ENCODE peak calls at places on chromosomes 7 and 10, in seven cellular contexts. K is omental fat pad, P is NCI-H1417 treated with DMSO at 0.1 percent for 48 hours, H is RWPE1, U is left cardiac atrium, F is AG09319, A is RPMI8226. J is an unnamed sample.

GRCh38 chr7:2477447-2478386 is 1.5 kb upstream of the GRIFIN start:
- DNase-seq in U (peak), K (no peak), H (no peak), P (no peak), A (peak), F (no peak), J (peak)

GRCh38 chr10:129774736-129775401 is 189.2 kb downstream of the EBF3 start:
- DNase-seq in P (no peak), U (no peak), F (no peak), H (no peak), K (no peak), A (no peak), J (no peak)

GRCh38 chr7:78226059-78226658 is 427.6 kb downstream of the PHTF2 start:
- DNase-seq in H (no peak), P (no peak), K (peak), F (peak), U (peak), A (peak), J (peak)

GRCh38 chr10:44387853-44388251 is 3.0 kb upstream of the CXCL12 start:
- DNase-seq in K (no peak), A (no peak), U (no peak), H (no peak), P (no peak), F (no peak), J (no peak)

GRCh38 chr7:945556-946255 is 8.8 kb downstream of the ADAP1 start:
- DNase-seq in A (peak), H (peak), K (no peak), U (no peak), P (no peak), F (no peak), J (peak)

GRCh38 chr10:33223326-33224014 is 111.0 kb downstream of the NRP1 start:
- DNase-seq in K (no peak), F (no peak), U (no peak), P (no peak), A (no peak), H (no peak), J (no peak)

GRCh38 chr7:102262536-102262935 is 24.1 kb upstream of the SH2B2 start:
- DNase-seq in U (no peak), H (no peak), F (no peak), P (no peak), A (no peak), K (no peak), J (no peak)

GRCh38 chr10:12369982-12370381 is 20.6 kb downstream of the CAMK1D start:
- DNase-seq in P (no peak), H (no peak), A (no peak), U (no peak), F (no peak), K (no peak), J (no peak)

GRCh38 chr7:118220583-118220982 is 3.9 kb upstream of the ANKRD7 start:
- DNase-seq in P (no peak), U (no peak), K (no peak), F (no peak), H (no peak), A (no peak), J (no peak)

GRCh38 chr10:77925410-77925794 is 1.2 kb downstream of the DLG5 start:
- DNase-seq in A (no peak), U (no peak), H (peak), K (no peak), P (no peak), F (no peak), J (peak)

GRCh38 chr7:116341222-116341907 is 131.0 kb downstream of the TES start:
- DNase-seq in H (no peak), A (peak), U (no peak), K (no peak), F (no peak), P (no peak), J (no peak)

GRCh38 chr7:88328787-88329186 is 22.1 kb upstream of the STEAP4 start:
- DNase-seq in H (no peak), P (no peak), K (no peak), A (no peak), F (no peak), U (no peak), J (no peak)

GRCh38 chr7:55436457-55436856 is 71.3 kb downstream of the LANCL2 start:
- DNase-seq in U (no peak), K (no peak), F (no peak), A (no peak), P (no peak), H (no peak), J (no peak)

GRCh38 chr10:2951235-2951835 is 116.0 kb upstream of the PFKP start:
- DNase-seq in K (no peak), P (no peak), H (no peak), F (no peak), A (no peak), U (no peak), J (no peak)

GRCh38 chr7:7972128-7972527 is 3.5 kb downstream of the GLCCI1 start:
- DNase-seq in H (no peak), F (no peak), A (peak), P (no peak), K (no peak), U (no peak), J (no peak)

GRCh38 chr10:89702121-89702480 is 711 bp downstream of the KIF20B start:
- DNase-seq in H (peak), F (no peak), A (peak), K (no peak), U (no peak), P (no peak), J (no peak)

GRCh38 chr7:138120140-138120827 is 44.0 kb downstream of the AKR1D1 start:
- DNase-seq in F (no peak), K (no peak), U (no peak), H (no peak), P (no peak), A (no peak), J (no peak)

GRCh38 chr10:91080776-91081175 is 139.7 kb upstream of the PCGF5 start:
- DNase-seq in P (no peak), U (no peak), H (no peak), K (no peak), A (no peak), F (no peak), J (no peak)

GRCh38 chr10:124693396-124693795 is 50.8 kb downstream of the FAM53B start:
- DNase-seq in F (no peak), A (no peak), U (peak), H (no peak), K (no peak), P (no peak), J (no peak)

GRCh38 chr7:138555684-138556083 is 95.6 kb downstream of the TRIM24 start:
- DNase-seq in P (no peak), F (no peak), H (no peak), A (no peak), K (no peak), U (no peak), J (no peak)

GRCh38 chr7:16989883-16990413 is 108.2 kb upstream of the AGR3 start:
- DNase-seq in K (peak), H (peak), A (no peak), F (peak), U (peak), P (no peak), J (peak)

GRCh38 chr7:151056286-151057037 is 1.2 kb downstream of the CDK5 start:
- DNase-seq in H (no peak), K (no peak), P (no peak), F (no peak), A (no peak), U (no peak), J (peak)

GRCh38 chr10:108050626-108051025 is 886.1 kb upstream of the SORCS1 start:
- DNase-seq in A (no peak), P (no peak), F (no peak), H (no peak), K (no peak), U (no peak), J (no peak)

GRCh38 chr7:64886956-64887545 is 16.0 kb upstream of the ZNF273 start:
- DNase-seq in K (no peak), F (no peak), U (no peak), P (no peak), A (no peak), H (no peak), J (no peak)

GRCh38 chr7:125406111-125406510 is 476.5 kb upstream of the POT1 start:
- DNase-seq in P (no peak), A (no peak), U (no peak), K (no peak), H (no peak), F (no peak), J (no peak)

GRCh38 chr10:42998481-42999384 is 78.1 kb upstream of the RET start:
- DNase-seq in U (no peak), K (no peak), A (no peak), F (no peak), H (no peak), P (no peak), J (no peak)

GRCh38 chr7:32470871-32471270 is 19.3 kb downstream of the LSM5 start:
- DNase-seq in U (no peak), F (no peak), K (no peak), P (no peak), H (no peak), A (no peak), J (no peak)

GRCh38 chr10:119449760-119450461 is 92.6 kb downstream of the RGS10 start:
- DNase-seq in A (no peak), K (no peak), U (peak), F (peak), H (peak), P (no peak), J (no peak)

GRCh38 chr10:15352818-15353217 is 18.3 kb downstream of the FAM171A1 start:
- DNase-seq in P (no peak), K (no peak), A (no peak), F (no peak), H (no peak), U (no peak), J (no peak)

GRCh38 chr7:154741131-154741530 is 261.8 kb downstream of the PAXIP1 start:
- DNase-seq in K (no peak), P (no peak), H (no peak), U (no peak), A (no peak), F (no peak), J (no peak)

GRCh38 chr7:40880581-40880980 is 745.8 kb downstream of the SUGCT start:
- DNase-seq in H (no peak), U (no peak), A (no peak), P (no peak), K (no peak), F (no peak), J (no peak)

GRCh38 chr10:89367529-89367928 is 10.3 kb upstream of the IFIT1B start:
- DNase-seq in F (no peak), H (no peak), A (peak), U (no peak), P (no peak), K (no peak), J (no peak)

GRCh38 chr10:110556993-110557601 is 10.4 kb upstream of the SMC3 start:
- DNase-seq in U (peak), K (no peak), H (peak), P (no peak), F (no peak), A (peak), J (peak)

GRCh38 chr7:125568799-125569198 is 639.2 kb upstream of the POT1 start:
- DNase-seq in P (no peak), U (no peak), A (peak), H (no peak), K (no peak), F (no peak), J (no peak)

GRCh38 chr10:129864601-129865126 is 99.4 kb downstream of the EBF3 start:
- DNase-seq in H (no peak), A (no peak), P (no peak), F (no peak), K (no peak), U (no peak), J (no peak)

J was measured in small intestine.